ENCODE peak calls at places on chromosome 5, in eight cellular contexts. D is CD8-positive, alpha-beta T cell; Y is H1; P is lower lobe of right lung; E is PC-3; T is GM23338; O is ovary; G is kidney. F is an unnamed sample.

GRCh38 chr5:4005335-4005734 is 409.7 kb downstream of the IRX1 start:
- DNase-seq in D (no peak), E (no peak), O (no peak), Y (no peak), G (no peak), P (no peak), T (peak; percentile 34), F (no peak)

GRCh38 chr5:103602465-103602864 is 39.9 kb upstream of the NUDT12 start:
- DNase-seq in G (no peak), Y (no peak), P (no peak), O (no peak), T (no peak), D (no peak), E (no peak), F (no peak)

GRCh38 chr5:42951169-42951846 is 88.8 kb downstream of the ANXA2R start:
- DNase-seq in Y (no peak), P (peak; percentile 63), O (peak; percentile 31), D (peak; percentile 82), E (no peak), T (peak; percentile 36), G (peak; percentile 84), F (no peak)

GRCh38 chr5:100900142-100900795 is 2.8 kb downstream of the ST8SIA4 start:
- DNase-seq in G (peak; percentile 75), Y (peak; percentile 54), T (peak; percentile 57), O (no peak), P (peak; percentile 61), E (peak; percentile 53), D (peak; percentile 37), F (no peak)

GRCh38 chr5:159240301-159240870 is 22.7 kb upstream of the UBLCP1 start:
- DNase-seq in D (no peak), E (peak; percentile 85), Y (no peak), O (no peak), P (no peak), T (no peak), G (no peak), F (no peak)

GRCh38 chr5:38380522-38380921 is 122.2 kb downstream of the EGFLAM start:
- DNase-seq in T (no peak), D (no peak), E (peak; percentile 71), P (no peak), G (no peak), Y (no peak), O (no peak), F (no peak)

GRCh38 chr5:142095651-142096330 is 12.8 kb upstream of the NDFIP1 start:
- DNase-seq in P (no peak), E (no peak), T (no peak), O (no peak), Y (no peak), G (no peak), D (peak; percentile 80), F (no peak)

GRCh38 chr5:172048539-172049101 is 42.2 kb upstream of the FBXW11 start:
- DNase-seq in O (no peak), Y (no peak), E (no peak), G (no peak), T (no peak), D (no peak), P (no peak), F (no peak)

GRCh38 chr5:10283927-10284635 is 23.6 kb downstream of the CMBL start:
- DNase-seq in O (peak; percentile 85), E (peak; percentile 93), G (peak; percentile 92), D (peak; percentile 82), T (peak; percentile 90), Y (peak; percentile 92), P (peak; percentile 91), F (no peak)

GRCh38 chr5:57094753-57095683 is 78.8 kb upstream of the GPBP1 start:
- DNase-seq in E (peak; percentile 13), G (no peak), O (no peak), Y (peak; percentile 78), P (no peak), D (no peak), T (peak; percentile 82), F (peak; percentile 16)

GRCh38 chr5:176389114-176389768 is 690 bp downstream of the HIGD2A start:
- DNase-seq in P (no peak), D (no peak), Y (no peak), E (peak; percentile 36), G (no peak), T (no peak), O (no peak), F (no peak)

GRCh38 chr5:89087551-89088318 is 204.8 kb upstream of the MEF2C start:
- DNase-seq in Y (peak; percentile 45), G (no peak), E (no peak), P (no peak), T (peak; percentile 39), O (no peak), D (no peak), F (no peak)

GRCh38 chr5:175444060-175444904 is at the start of gene DRD1:
- DNase-seq in E (peak; percentile 40), G (peak; percentile 76), T (peak; percentile 86), Y (peak; percentile 95), P (peak; percentile 59), D (peak; percentile 56), O (no peak), F (no peak)

GRCh38 chr5:99179206-99179605 is 250.4 kb upstream of the CHD1 start:
- DNase-seq in T (no peak), O (no peak), E (no peak), P (no peak), G (no peak), D (no peak), Y (no peak), F (no peak)

GRCh38 chr5:74382115-74382514 is 258.4 kb downstream of the ENC1 start:
- DNase-seq in Y (no peak), P (no peak), G (no peak), O (no peak), E (no peak), D (no peak), T (no peak), F (no peak)

GRCh38 chr5:74401566-74402320 is 238.8 kb downstream of the ENC1 start:
- DNase-seq in O (no peak), P (no peak), D (no peak), Y (no peak), G (no peak), T (no peak), E (no peak), F (no peak)

GRCh38 chr5:149646564-149646963 is 65.3 kb downstream of the ARHGEF37 start:
- DNase-seq in T (no peak), G (no peak), Y (no peak), P (no peak), E (no peak), O (no peak), D (peak; percentile 68), F (no peak)

GRCh38 chr5:179275381-179275878 is 69.8 kb downstream of the ADAMTS2 start:
- DNase-seq in E (no peak), O (no peak), G (peak; percentile 53), P (peak; percentile 45), D (no peak), Y (no peak), T (no peak), F (no peak)

GRCh38 chr5:164145458-164145857 is 640.0 kb downstream of the MAT2B start:
- DNase-seq in O (no peak), T (no peak), E (no peak), G (no peak), D (no peak), P (no peak), Y (no peak), F (no peak)

GRCh38 chr5:160118349-160119141 is 705 bp downstream of the PWWP2A start:
- DNase-seq in Y (peak; percentile 46), P (peak; percentile 76), G (no peak), O (peak; percentile 57), E (peak; percentile 14), T (peak; percentile 16), D (peak; percentile 57), F (no peak)

GRCh38 chr5:13821366-13821765 is 123.1 kb downstream of the DNAH5 start:
- DNase-seq in O (no peak), P (no peak), T (no peak), G (no peak), D (no peak), E (no peak), Y (no peak), F (no peak)

GRCh38 chr5:111730659-111731382 is 26.2 kb downstream of the NREP start:
- DNase-seq in G (no peak), T (no peak), D (no peak), E (peak; percentile 56), O (no peak), Y (no peak), P (no peak), F (no peak)
- H3K27ac ChIP-seq in G (no peak overlapping the region), T (no peak overlapping the region), D (no peak overlapping the region), E (peak overlapping the region; percentile 31), O (no peak overlapping the region), Y (no peak overlapping the region), P (no peak overlapping the region), F (no peak overlapping the region)

GRCh38 chr5:107651326-107651725 is 19.4 kb downstream of the EFNA5 start:
- DNase-seq in T (peak; percentile 86), G (no peak), D (no peak), P (no peak), O (no peak), Y (no peak), E (no peak), F (no peak)

GRCh38 chr5:107654827-107655226 is 15.9 kb downstream of the EFNA5 start:
- DNase-seq in O (no peak), Y (no peak), P (no peak), E (no peak), T (no peak), D (no peak), G (no peak), F (no peak)

GRCh38 chr5:107655836-107656235 is 14.9 kb downstream of the EFNA5 start:
- DNase-seq in T (peak; percentile 34), P (no peak), Y (no peak), E (no peak), G (no peak), D (no peak), O (no peak), F (no peak)

GRCh38 chr5:107653685-107654084 is 17.1 kb downstream of the EFNA5 start:
- DNase-seq in O (no peak), T (no peak), P (no peak), G (no peak), D (no peak), E (no peak), Y (no peak), F (no peak)

GRCh38 chr5:107652839-107653607 is 17.7 kb downstream of the EFNA5 start:
- DNase-seq in O (no peak), E (no peak), T (peak; percentile 56), G (no peak), P (no peak), Y (no peak), D (no peak), F (no peak)
- H3K4me3 ChIP-seq in O (no peak overlapping the region), E (no peak overlapping the region), T (no peak overlapping the region), G (no peak overlapping the region), P (no peak overlapping the region), Y (no peak overlapping the region), D (no peak overlapping the region), F (no peak overlapping the region)

DNA sequence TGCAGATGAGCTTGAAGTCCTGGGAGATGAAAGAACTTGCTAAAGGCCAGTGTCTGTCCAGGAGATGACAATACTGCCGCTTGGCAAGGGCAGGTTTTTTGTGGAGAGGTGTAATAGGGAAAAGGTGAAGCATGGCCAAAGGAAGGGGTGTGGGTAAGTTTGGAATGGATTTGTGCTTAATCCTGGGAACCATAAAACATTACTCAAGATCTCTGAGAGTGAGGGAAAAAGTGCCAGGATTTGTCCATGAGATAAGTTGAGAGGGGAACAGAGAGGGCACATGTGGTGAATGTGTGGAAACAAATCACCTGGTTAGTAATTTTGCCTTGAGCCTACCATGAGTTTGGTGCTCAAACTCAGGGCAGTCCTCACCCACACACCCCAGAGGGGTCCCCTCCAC is 108.8 kb upstream of the CD180 start:
- DNase-seq in T (no peak), O (no peak), P (no peak), E (no peak), G (no peak), Y (no peak), D (no peak), F (no peak)
- H3K4me1 ChIP-seq in T (no peaks in the 10 kb centered on the region), O (peaks cover 5% of the 10 kb centered on the region), P (peaks cover 60% of the 10 kb centered on the region), E (peaks cover 7% of the 10 kb centered on the region), G (no peaks in the 10 kb centered on the region), Y (no peaks in the 10 kb centered on the region), D (peaks cover 15% of the 10 kb centered on the region), F (no peaks in the 10 kb centered on the region)

GRCh38 chr5:173833200-173833599 is 54.9 kb upstream of the CPEB4 start:
- DNase-seq in D (no peak), G (no peak), E (no peak), T (no peak), P (no peak), O (no peak), Y (no peak), F (no peak)
- H3K27ac ChIP-seq in D (no peak overlapping the region), G (peak overlapping the region; percentile 75), E (no peak overlapping the region), T (no peak overlapping the region), P (no peak overlapping the region), O (no peak overlapping the region), Y (no peak overlapping the region), F (no peak overlapping the region)

F was measured in iPS DF 6.9.